ENCODE peak calls at places on chromosomes 7 and 10, in ten cellular contexts. X, F, D, B, O, T, W, K, A and M are unnamed samples.

GRCh38 chr10:94489107-94489506 is 56.5 kb upstream of the HELLS start:
- DNase-seq in K (no peak), T (no peak), W (no peak), X (no peak), O (no peak), F (no peak), A (no peak), B (no peak), D (no peak), M (no peak)

GRCh38 chr7:50409856-50410468 is 40.2 kb downstream of the FIGNL1 start:
- DNase-seq in A (peak; percentile 92), X (no peak), D (no peak), T (no peak), F (no peak), O (no peak), K (no peak), W (no peak), B (no peak), M (no peak)

GRCh38 chr10:8061274-8062211 is 7.1 kb downstream of the GATA3 start:
- DNase-seq in A (peak; percentile 18), K (no peak), W (no peak), D (no peak), F (no peak), B (no peak), X (no peak), O (no peak), T (no peak), M (no peak)

GRCh38 chr7:103949374-103949773 is 40.1 kb downstream of the RELN start:
- DNase-seq in B (no peak), T (no peak), D (no peak), K (no peak), F (no peak), X (no peak), W (no peak), A (no peak), O (no peak), M (no peak)

GRCh38 chr10:69435966-69436520 is 15.2 kb upstream of the TSPAN15 start:
- DNase-seq in T (no peak), O (no peak), D (no peak), K (peak; percentile 37), X (no peak), F (no peak), A (no peak), W (no peak), B (no peak), M (no peak)

GRCh38 chr10:17062493-17063487 is 66.8 kb downstream of the CUBN start:
- DNase-seq in W (peak; percentile 59), O (no peak), D (no peak), F (peak; percentile 96), B (peak; percentile 47), X (peak; percentile 91), A (no peak), K (peak; percentile 80), T (peak; percentile 76), M (peak; percentile 77)

GRCh38 chr7:44320794-44321371 is 4.5 kb downstream of the CAMK2B start:
- DNase-seq in B (no peak), W (no peak), F (no peak), T (no peak), X (no peak), O (no peak), D (no peak), A (no peak), K (no peak), M (no peak)

GRCh38 chr10:8398771-8399170 is 344.3 kb downstream of the GATA3 start:
- DNase-seq in B (no peak), O (no peak), A (no peak), T (no peak), K (no peak), X (no peak), D (no peak), W (no peak), F (no peak), M (no peak)

DNA sequence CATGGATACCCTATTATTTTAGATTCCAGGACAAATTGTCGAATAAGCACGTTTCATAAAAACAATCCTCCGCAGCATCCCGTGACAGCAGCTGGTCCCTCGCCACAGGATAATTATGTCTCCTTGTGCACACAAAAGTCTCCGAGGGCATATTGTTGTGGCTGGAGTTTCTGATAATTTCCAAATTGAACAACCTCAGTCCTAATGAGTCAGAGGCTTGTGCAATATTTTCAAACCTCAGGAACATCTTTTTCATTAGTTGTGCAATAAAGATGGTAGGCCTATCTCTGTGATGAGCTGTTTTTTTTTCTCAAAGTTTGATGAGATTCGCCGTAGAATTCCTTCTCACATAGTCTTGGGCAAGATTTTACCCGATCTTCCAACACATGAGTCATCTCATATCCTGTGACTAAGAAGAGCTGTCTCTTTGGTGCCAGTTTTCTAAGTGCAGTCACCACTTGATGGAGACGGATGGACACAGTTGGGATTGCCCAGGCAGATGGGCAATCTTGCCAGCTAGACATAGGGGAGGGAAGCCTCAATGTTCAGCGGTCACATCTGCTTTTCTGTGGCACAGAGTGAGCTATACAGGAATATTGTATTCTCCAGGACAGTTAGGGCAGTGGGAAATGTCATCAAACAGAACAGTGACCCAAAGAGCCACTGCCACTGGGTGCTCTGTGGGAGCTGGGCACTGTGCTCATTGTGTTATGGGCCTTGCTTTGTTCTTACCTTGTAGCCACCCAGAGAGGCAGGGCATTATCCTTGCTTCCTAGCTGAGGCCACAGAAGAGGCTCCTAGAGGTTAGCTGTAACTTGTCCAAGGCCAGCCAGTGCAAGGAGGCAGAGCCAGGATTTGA is 7.8 kb downstream of the HTRA1 start:
- DNase-seq in B (peak; percentile 80), X (peak; percentile 100), K (peak; percentile 62), D (no peak), F (peak; percentile 85), W (peak; percentile 83), A (peak; percentile 91), O (peak; percentile 45), T (no peak), M (peak; percentile 48)
- H3K4me3 ChIP-seq in B (no peak overlapping the region), X (no peak overlapping the region), K (no peak overlapping the region), D (no peak overlapping the region), F (no peak overlapping the region), W (no peak overlapping the region), A (no peak overlapping the region), O (no peak overlapping the region), T (no peak overlapping the region), M (no peak overlapping the region)

DNA sequence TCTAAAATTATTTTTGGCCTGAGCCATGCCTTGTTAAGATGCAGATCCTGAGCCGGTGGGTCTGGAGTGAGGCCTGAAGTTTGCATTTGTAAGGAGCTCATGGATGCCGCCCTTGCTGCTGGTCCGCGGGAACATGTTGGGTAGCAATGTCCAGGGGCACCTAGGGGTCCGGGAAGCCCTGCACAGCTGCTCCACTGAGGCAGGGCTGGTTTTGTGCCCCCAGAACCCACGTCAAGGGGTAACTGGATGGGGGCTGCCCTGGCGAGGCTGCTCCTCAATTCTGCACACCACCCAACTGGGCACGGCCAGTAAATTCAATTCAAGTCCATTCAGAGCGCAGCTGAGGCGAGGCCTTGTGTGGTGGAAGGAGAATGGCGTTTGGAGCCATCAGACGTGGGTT is 246.3 kb upstream of the PITRM1 start:
- DNase-seq in F (no peak), B (no peak), A (no peak), W (no peak), X (no peak), D (no peak), O (no peak), T (no peak), K (no peak), M (no peak)
- TF ChIP-seq CTCF in F (no peak), B (no peak), A (no peak), W (no peak), X (no peak), D (no peak), O (no peak), T (no peak), K (no peak), M (no peak)

DNA sequence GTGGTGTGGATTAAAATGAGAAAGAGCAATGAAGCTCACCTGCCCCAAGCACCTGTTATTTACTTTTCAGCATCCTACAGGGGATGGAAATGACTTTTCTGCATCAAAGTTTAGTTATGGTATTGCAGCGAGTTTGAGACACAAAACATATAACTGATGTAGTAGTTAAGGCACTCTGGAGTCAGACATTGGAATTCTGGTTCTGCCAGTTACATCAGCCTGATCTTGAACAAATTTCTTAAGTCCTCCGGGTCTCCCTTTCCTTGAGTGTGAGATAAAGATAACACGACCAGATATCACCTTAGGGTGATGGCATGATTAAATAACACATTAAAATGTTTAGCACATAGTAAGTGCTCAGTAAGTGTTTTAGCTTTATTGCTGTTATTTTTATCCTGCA is 97.4 kb downstream of the ATXN7L1 start:
- DNase-seq in X (no peak), A (no peak), K (no peak), T (no peak), O (no peak), F (no peak), B (no peak), D (no peak), W (no peak), M (no peak)
- H3K4me3 ChIP-seq in X (no peak overlapping the region), A (no peak overlapping the region), K (no peak overlapping the region), T (no peak overlapping the region), O (no peak overlapping the region), F (no peak overlapping the region), B (no peak overlapping the region), D (no peak overlapping the region), W (no peak overlapping the region), M (no peak overlapping the region)

DNA sequence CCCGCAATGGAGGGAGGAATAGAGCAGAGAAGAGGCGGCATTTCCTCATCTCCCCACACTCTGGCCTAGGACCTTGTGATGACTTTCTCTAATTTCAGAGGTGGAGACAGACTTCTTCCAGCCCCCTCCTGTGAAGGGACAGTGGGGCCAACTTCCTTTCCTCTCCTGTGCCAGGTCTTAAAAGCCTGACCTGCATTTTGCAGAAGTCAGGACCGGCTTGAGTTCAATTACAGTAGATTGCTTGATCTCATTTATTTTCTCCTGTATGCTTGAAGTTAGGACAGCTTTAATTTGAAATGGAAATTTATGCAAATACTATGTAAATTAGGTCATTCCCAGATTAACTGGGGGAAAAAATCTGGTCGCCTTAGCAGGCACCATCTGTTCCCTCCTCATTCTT is 57.1 kb downstream of the SYPL1 start:
- DNase-seq in A (no peak), B (no peak), T (no peak), F (no peak), O (no peak), W (no peak), K (no peak), X (no peak), D (no peak), M (no peak)
- TF ChIP-seq CTCF in A (no peak), B (no peak), T (no peak), F (no peak), O (no peak), W (no peak), K (no peak), X (no peak), D (no peak), M (no peak)

GRCh38 chr7:141562036-141562435 is 10.8 kb downstream of the AGK start:
- DNase-seq in F (no peak), X (no peak), T (no peak), K (no peak), B (no peak), O (peak; percentile 46), D (no peak), W (no peak), A (no peak), M (no peak)
- H3K4me3 ChIP-seq in F (no peak overlapping the region), X (no peak overlapping the region), T (no peak overlapping the region), K (no peak overlapping the region), B (no peak overlapping the region), O (no peak overlapping the region), D (no peak overlapping the region), W (no peak overlapping the region), A (no peak overlapping the region), M (no peak overlapping the region)